ENCODE peak calls at places on chromosomes 16 and 17, in nine cellular contexts. I is stimulated activated CD4-positive, alpha-beta T cell treated with anti-CD3 and anti-CD28 coated beads, Interleukin-15, amount 100 ng/mL, for 1 hour; J is body of pancreas; P is CD8-positive, alpha-beta memory T cell; A is caudate nucleus; V is naive thymus-derived CD8-positive, alpha-beta T cell; X is T-helper 9 cell; T is NCI-H1417; N is activated CD4-positive, alpha-beta T cell treated with anti-CD3 and anti-CD28 coated beads, Interleukin-2, amount 50 U/mL, for 1 hour. K is an unnamed sample.

GRCh38 chr17:50274142-50274944 is at the start of gene TMEM92:
- DNase-seq in I (no peak), J (peak), A (no peak), P (no peak), V (no peak), N (no peak), T (no peak), X (no peak), K (no peak)

GRCh38 chr16:2250652-2251280 is 621 bp downstream of the ECI1 start:
- DNase-seq in N (peak), J (peak), X (peak), I (peak), A (no peak), V (no peak), P (no peak), T (no peak), K (no peak)

GRCh38 chr17:18093616-18094408 is 6.1 kb downstream of the DRG2 start:
- DNase-seq in P (no peak), T (no peak), X (no peak), J (no peak), V (no peak), I (no peak), A (no peak), N (no peak), K (no peak)

GRCh38 chr16:75402821-75403475 is 30.4 kb downstream of the CFDP1 start:
- DNase-seq in J (no peak), P (no peak), N (no peak), V (no peak), T (no peak), I (no peak), A (no peak), X (no peak), K (peak)

GRCh38 chr17:35890774-35891155 is 10.6 kb upstream of the CCL5 start:
- DNase-seq in P (peak), A (no peak), V (no peak), X (peak), J (peak), I (no peak), N (peak), T (peak), K (no peak)

GRCh38 chr17:80992948-80993624 is 1.4 kb downstream of the CHMP6 start:
- DNase-seq in I (no peak), V (no peak), J (no peak), A (no peak), X (no peak), T (no peak), N (no peak), P (no peak), K (peak)

GRCh38 chr16:16867994-16868393 is 489.1 kb downstream of the NPIPA7 start:
- DNase-seq in T (no peak), J (no peak), P (no peak), N (no peak), X (no peak), I (no peak), V (no peak), A (no peak), K (no peak)

GRCh38 chr16:86885139-86885538 is 306.8 kb downstream of the FOXL1 start:
- DNase-seq in A (no peak), T (no peak), X (no peak), N (no peak), V (no peak), P (no peak), J (no peak), I (no peak), K (no peak)

GRCh38 chr17:65370669-65371126 is 190.8 kb downstream of the AXIN2 start:
- DNase-seq in A (no peak), I (no peak), J (peak), P (no peak), T (no peak), N (no peak), X (no peak), V (no peak), K (no peak)

K was measured in GM19239.